ENCODE peak calls at places on chromosome 9, in seven cellular contexts. One of them, this sample, is unnamed.

GRCh38 chr9:129174724-129175514 is 3.1 kb downstream of the IER5L start:
- DNase-seq in K562: peak; percentile 83
- DNase-seq in HCT116: peak; percentile 65
- DNase-seq in endothelial cell of umbilical vein: peak; percentile 81
- DNase-seq in H1: peak; percentile 77
- DNase-seq in HepG2: peak; percentile 57
- DNase-seq in GM12878: no peak
- DNase-seq in this sample: peak; percentile 90

GRCh38 chr9:6234014-6234413 is 18.4 kb downstream of the IL33 start:
- DNase-seq in K562: no peak
- DNase-seq in HCT116: no peak
- DNase-seq in endothelial cell of umbilical vein: no peak
- DNase-seq in H1: no peak
- DNase-seq in HepG2: no peak
- DNase-seq in GM12878: no peak
- DNase-seq in this sample: no peak

GRCh38 chr9:76926324-76926731 is 20.4 kb upstream of the PRUNE2 start:
- DNase-seq in K562: no peak
- DNase-seq in HCT116: no peak
- DNase-seq in endothelial cell of umbilical vein: no peak
- DNase-seq in H1: no peak
- DNase-seq in HepG2: no peak
- DNase-seq in GM12878: no peak
- DNase-seq in this sample: peak; percentile 88

GRCh38 chr9:99350461-99350860 is 128.4 kb downstream of the SEC61B start:
- DNase-seq in K562: no peak
- DNase-seq in HCT116: no peak
- DNase-seq in endothelial cell of umbilical vein: peak; percentile 43
- DNase-seq in H1: no peak
- DNase-seq in HepG2: no peak
- DNase-seq in GM12878: no peak
- DNase-seq in this sample: peak; percentile 13

GRCh38 chr9:25681270-25681669 is 3.0 kb upstream of the TUSC1 start:
- DNase-seq in K562: no peak
- DNase-seq in HCT116: no peak
- DNase-seq in endothelial cell of umbilical vein: no peak
- DNase-seq in H1: no peak
- DNase-seq in HepG2: no peak
- DNase-seq in GM12878: no peak
- DNase-seq in this sample: peak; percentile 86

GRCh38 chr9:68780735-68781134 is 75.7 kb downstream of the PIP5K1B start:
- DNase-seq in K562: no peak
- DNase-seq in HCT116: no peak
- DNase-seq in endothelial cell of umbilical vein: no peak
- DNase-seq in H1: no peak
- DNase-seq in HepG2: peak; percentile 5
- DNase-seq in GM12878: no peak
- DNase-seq in this sample: peak; percentile 4

GRCh38 chr9:23322392-23322791 is 503.6 kb downstream of the ELAVL2 start:
- DNase-seq in K562: no peak
- DNase-seq in HCT116: no peak
- DNase-seq in endothelial cell of umbilical vein: no peak
- DNase-seq in H1: no peak
- DNase-seq in HepG2: no peak
- DNase-seq in GM12878: no peak
- DNase-seq in this sample: peak; percentile 0

GRCh38 chr9:72875221-72875620 is 77.6 kb downstream of the ALDH1A1 start:
- DNase-seq in K562: no peak
- DNase-seq in HCT116: no peak
- DNase-seq in endothelial cell of umbilical vein: no peak
- DNase-seq in H1: no peak
- DNase-seq in HepG2: no peak
- DNase-seq in GM12878: no peak
- DNase-seq in this sample: no peak

DNA sequence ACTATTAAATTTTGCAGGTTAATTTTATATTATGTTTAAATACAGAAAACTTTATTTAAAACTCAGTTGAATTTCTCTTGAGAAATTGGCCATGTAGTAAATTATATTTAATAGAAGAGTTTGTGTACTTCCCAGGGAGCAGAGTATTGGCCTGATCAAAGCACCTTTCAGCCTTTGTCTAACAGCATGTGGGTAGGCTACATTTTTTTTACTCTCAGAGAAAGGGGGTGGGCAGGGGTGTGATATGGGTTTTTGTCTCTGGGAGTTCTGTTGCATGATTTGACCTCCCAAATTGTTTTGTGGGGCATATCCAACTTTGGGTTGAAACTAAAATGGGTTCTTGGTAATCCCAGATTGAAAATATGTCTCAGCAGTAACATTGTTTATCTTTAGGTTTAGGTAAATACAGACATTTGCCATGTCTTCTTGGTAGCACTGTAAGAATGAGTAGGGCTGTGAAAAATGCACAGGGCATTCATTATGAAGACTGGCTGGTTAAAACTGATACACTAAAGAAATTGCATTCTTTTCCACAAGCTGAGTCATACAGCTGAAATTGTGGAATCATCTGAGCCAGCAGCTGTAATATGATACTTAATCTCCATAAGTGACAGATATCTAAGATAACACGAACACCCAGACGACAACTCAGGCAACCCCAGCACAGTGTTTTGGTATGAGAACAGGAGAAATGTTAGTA is 75.4 kb upstream of the CDKN2B start:
- DNase-seq in K562: no peak
- DNase-seq in HCT116: peak; percentile 74
- DNase-seq in endothelial cell of umbilical vein: peak; percentile 80
- DNase-seq in H1: no peak
- DNase-seq in HepG2: peak; percentile 7
- DNase-seq in GM12878: no peak
- DNase-seq in this sample: peak; percentile 97
- H2AFZ ChIP-seq in K562: no peak overlapping the region
- H2AFZ ChIP-seq in HCT116: peak overlapping the region; percentile 83
- H2AFZ ChIP-seq in endothelial cell of umbilical vein: peak overlapping the region; percentile 34
- H2AFZ ChIP-seq in H1: no peak overlapping the region
- H2AFZ ChIP-seq in HepG2: no peak overlapping the region
- H2AFZ ChIP-seq in GM12878: no peak overlapping the region
- H2AFZ ChIP-seq in this sample: no peak overlapping the region

GRCh38 chr9:135482015-135482754 is 2.6 kb downstream of the PPP1R26 start:
- DNase-seq in K562: no peak
- DNase-seq in HCT116: no peak
- DNase-seq in endothelial cell of umbilical vein: no peak
- DNase-seq in H1: no peak
- DNase-seq in HepG2: no peak
- DNase-seq in GM12878: no peak
- DNase-seq in this sample: no peak

GRCh38 chr9:135478858-135479468 is 619 bp upstream of the PPP1R26 start:
- DNase-seq in K562: peak; percentile 50
- DNase-seq in HCT116: no peak
- DNase-seq in endothelial cell of umbilical vein: peak; percentile 32
- DNase-seq in H1: peak; percentile 64
- DNase-seq in HepG2: peak; percentile 45
- DNase-seq in GM12878: no peak
- DNase-seq in this sample: no peak

GRCh38 chr9:135479469-135480052 is at the start of gene PPP1R26:
- DNase-seq in K562: peak; percentile 83
- DNase-seq in HCT116: no peak
- DNase-seq in endothelial cell of umbilical vein: no peak
- DNase-seq in H1: no peak
- DNase-seq in HepG2: no peak
- DNase-seq in GM12878: no peak
- DNase-seq in this sample: no peak

GRCh38 chr9:135480942-135481315 is 1.3 kb downstream of the PPP1R26 start:
- DNase-seq in K562: no peak
- DNase-seq in HCT116: no peak
- DNase-seq in endothelial cell of umbilical vein: no peak
- DNase-seq in H1: no peak
- DNase-seq in HepG2: no peak
- DNase-seq in GM12878: no peak
- DNase-seq in this sample: no peak

GRCh38 chr9:135480071-135480941 is 724 bp downstream of the PPP1R26 start:
- DNase-seq in K562: peak; percentile 57
- DNase-seq in HCT116: no peak
- DNase-seq in endothelial cell of umbilical vein: peak; percentile 26
- DNase-seq in H1: peak; percentile 69
- DNase-seq in HepG2: peak; percentile 38
- DNase-seq in GM12878: no peak
- DNase-seq in this sample: peak; percentile 20
- H3K9ac ChIP-seq in K562: peak overlapping the region; percentile 75
- H3K9ac ChIP-seq in HCT116: peak overlapping the region; percentile 82
- H3K9ac ChIP-seq in endothelial cell of umbilical vein: peak overlapping the region; percentile 12
- H3K9ac ChIP-seq in H1: peak overlapping the region; percentile 48
- H3K9ac ChIP-seq in HepG2: peak overlapping the region; percentile 86
- H3K9ac ChIP-seq in GM12878: no peak overlapping the region
- H3K9ac ChIP-seq in this sample: peak overlapping the region; percentile 37

DNA sequence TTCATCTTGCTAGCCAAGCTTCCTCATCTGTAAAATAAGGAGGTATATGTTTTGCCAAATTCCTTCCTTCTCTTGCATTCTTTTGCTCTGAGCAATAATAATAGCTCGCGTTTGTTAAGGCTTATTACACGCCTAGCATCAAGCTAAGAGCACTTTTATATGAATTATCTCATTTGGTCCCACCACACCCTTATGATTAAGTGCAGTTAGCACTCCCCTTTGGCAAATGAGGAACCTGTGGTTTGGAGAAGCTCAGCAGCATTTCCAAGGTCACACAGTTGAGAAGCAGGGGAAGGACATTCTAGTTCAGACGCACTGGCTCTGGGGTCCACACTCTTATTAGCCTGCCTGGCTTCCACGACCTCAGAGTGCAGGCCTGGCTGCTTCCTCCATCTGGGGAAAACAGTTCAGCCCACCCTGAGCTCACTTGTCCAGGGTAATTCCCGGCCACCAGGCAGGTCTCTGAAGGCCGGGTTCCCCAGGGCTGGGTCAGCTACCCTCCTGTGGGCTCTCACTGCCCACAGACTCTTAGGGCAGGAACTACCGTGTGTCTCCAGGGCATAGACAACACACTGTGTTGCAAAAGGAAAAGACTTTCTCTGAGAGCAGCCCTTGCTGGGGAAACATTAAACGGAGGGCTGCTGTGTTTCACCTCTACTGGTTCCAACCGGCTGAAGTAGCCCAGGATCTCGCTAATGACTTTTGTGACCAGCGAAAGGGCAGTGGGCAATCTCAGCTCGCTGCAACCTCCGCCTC is 10.0 kb upstream of the FBP1 start:
- DNase-seq in K562: no peak
- DNase-seq in HCT116: no peak
- DNase-seq in endothelial cell of umbilical vein: no peak
- DNase-seq in H1: no peak
- DNase-seq in HepG2: no peak
- DNase-seq in GM12878: no peak
- DNase-seq in this sample: peak; percentile 28
- TF ChIP-seq POLR2A in K562: no peak
- TF ChIP-seq POLR2A in HCT116: no peak
- TF ChIP-seq POLR2A in endothelial cell of umbilical vein: no peak
- TF ChIP-seq POLR2A in H1: no peak
- TF ChIP-seq POLR2A in HepG2: no peak
- TF ChIP-seq POLR2A in GM12878: no peak
- TF ChIP-seq POLR2A in this sample: no peak

DNA sequence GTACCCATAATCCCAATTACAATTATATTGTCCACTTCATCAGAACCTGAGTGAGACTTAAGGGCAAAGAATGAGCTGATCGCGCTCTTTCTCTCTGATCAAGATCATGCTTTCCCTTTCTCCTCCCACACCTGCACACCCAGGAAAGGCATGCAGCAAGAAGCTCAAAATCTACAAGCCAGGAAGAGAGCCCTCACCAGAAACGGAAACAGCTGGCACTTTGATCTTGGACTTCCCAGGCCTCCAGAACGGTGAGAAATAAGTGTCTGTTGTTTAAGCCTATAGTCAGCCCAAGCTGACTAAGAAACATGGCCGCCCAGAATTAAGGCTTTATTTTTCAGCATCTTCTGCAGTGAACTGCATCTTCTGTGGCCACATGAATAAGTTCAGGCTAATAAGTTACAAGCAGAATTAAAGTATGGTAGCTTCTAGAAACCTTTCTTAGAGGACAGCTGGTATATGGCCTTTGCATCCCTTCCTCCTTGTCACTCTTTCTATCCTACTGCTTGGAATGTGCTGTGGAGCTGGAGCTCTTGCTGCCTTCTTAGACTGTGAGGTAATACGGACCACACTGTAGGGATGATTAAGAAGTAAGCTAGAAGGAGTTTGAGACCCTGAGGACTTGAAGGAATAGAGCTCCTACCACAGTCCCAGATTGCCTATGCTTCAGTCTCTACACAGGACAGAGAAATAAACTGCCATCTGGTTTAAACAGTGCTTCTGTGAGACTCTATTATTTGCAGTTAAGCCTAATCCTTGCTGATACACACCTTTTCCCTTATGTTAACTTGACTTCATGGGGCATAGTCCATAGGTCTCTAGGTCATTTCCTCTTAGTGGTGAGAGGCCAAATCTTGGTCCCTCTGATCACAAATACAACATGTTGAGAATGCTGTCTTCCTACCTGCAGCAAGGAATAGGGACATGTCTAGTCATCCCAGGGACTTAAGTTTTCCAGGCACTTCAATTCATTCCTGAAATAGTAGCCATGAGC is 17.2 kb downstream of the OR2S2 start:
- DNase-seq in K562: no peak
- DNase-seq in HCT116: no peak
- DNase-seq in endothelial cell of umbilical vein: no peak
- DNase-seq in H1: no peak
- DNase-seq in HepG2: no peak
- DNase-seq in GM12878: no peak
- DNase-seq in this sample: no peak
- H2AFZ ChIP-seq in K562: peak overlapping the region; percentile 64
- H2AFZ ChIP-seq in HCT116: no peak overlapping the region
- H2AFZ ChIP-seq in endothelial cell of umbilical vein: no peak overlapping the region
- H2AFZ ChIP-seq in H1: no peak overlapping the region
- H2AFZ ChIP-seq in HepG2: no peak overlapping the region
- H2AFZ ChIP-seq in GM12878: no peak overlapping the region
- H2AFZ ChIP-seq in this sample: peak overlapping the region; percentile 71

GRCh38 chr9:131406567-131407436 is 12.9 kb downstream of the PRRC2B start:
- DNase-seq in K562: peak; percentile 9
- DNase-seq in HCT116: no peak
- DNase-seq in endothelial cell of umbilical vein: peak; percentile 69
- DNase-seq in H1: no peak
- DNase-seq in HepG2: no peak
- DNase-seq in GM12878: no peak
- DNase-seq in this sample: no peak
- H3K9ac ChIP-seq in K562: no peak overlapping the region
- H3K9ac ChIP-seq in HCT116: no peak overlapping the region
- H3K9ac ChIP-seq in endothelial cell of umbilical vein: peak overlapping the region; percentile 6
- H3K9ac ChIP-seq in H1: peak overlapping the region; percentile 34
- H3K9ac ChIP-seq in HepG2: no peak overlapping the region
- H3K9ac ChIP-seq in GM12878: no peak overlapping the region
- H3K9ac ChIP-seq in this sample: no peak overlapping the region

GRCh38 chr9:114446036-114446435 is 58.3 kb upstream of the AKNA start:
- DNase-seq in K562: no peak
- DNase-seq in HCT116: no peak
- DNase-seq in endothelial cell of umbilical vein: peak; percentile 63
- DNase-seq in H1: no peak
- DNase-seq in HepG2: no peak
- DNase-seq in GM12878: no peak
- DNase-seq in this sample: peak; percentile 37
- TF ChIP-seq POLR2A in K562: no peak
- TF ChIP-seq POLR2A in HCT116: no peak
- TF ChIP-seq POLR2A in endothelial cell of umbilical vein: no peak
- TF ChIP-seq POLR2A in H1: no peak
- TF ChIP-seq POLR2A in HepG2: no peak
- TF ChIP-seq POLR2A in GM12878: no peak
- TF ChIP-seq POLR2A in this sample: no peak